ENCODE peak calls at places on chromosomes 1 and 21, in eight cellular contexts. F, B, U, N, Q, R, I and A are unnamed samples.

GRCh38 chr1:44650159-44650831 is 24.0 kb downstream of the TMEM53 start:
- DNase-seq in F (no peak), B (no peak), U (no peak), N (no peak), Q (peak; percentile 65), R (peak; percentile 68), I (no peak), A (no peak)

GRCh38 chr1:157110003-157110402 is 10.4 kb upstream of the ETV3L start:
- DNase-seq in F (no peak), B (no peak), U (no peak), N (no peak), Q (no peak), R (no peak), I (no peak), A (no peak)

GRCh38 chr1:248792342-248792741 is 33.4 kb downstream of the SH3BP5L start:
- DNase-seq in F (no peak), B (no peak), U (no peak), N (no peak), Q (no peak), R (no peak), I (no peak), A (no peak)

GRCh38 chr1:59516881-59517280 is 220.0 kb downstream of the FGGY start:
- DNase-seq in F (no peak), B (no peak), U (no peak), N (no peak), Q (no peak), R (no peak), I (no peak), A (no peak)

GRCh38 chr1:81231729-81232038 is 569.0 kb upstream of the ADGRL2 start:
- DNase-seq in F (no peak), B (no peak), U (no peak), N (no peak), Q (no peak), R (no peak), I (no peak), A (no peak)

GRCh38 chr1:152398812-152399698 is 15.0 kb downstream of the CRNN start:
- DNase-seq in F (no peak), B (peak; percentile 54), U (no peak), N (no peak), Q (no peak), R (no peak), I (no peak), A (no peak)

GRCh38 chr1:3599816-3600215 is 11.5 kb downstream of the MEGF6 start:
- DNase-seq in F (no peak), B (no peak), U (no peak), N (no peak), Q (no peak), R (no peak), I (no peak), A (no peak)

GRCh38 chr1:2949966-2950925 is 71.0 kb upstream of the ACTRT2 start:
- DNase-seq in F (no peak), B (no peak), U (no peak), N (peak; percentile 34), Q (no peak), R (no peak), I (no peak), A (no peak)

GRCh38 chr1:223189903-223190724 is 47.1 kb upstream of the TLR5 start:
- DNase-seq in F (peak; percentile 49), B (peak; percentile 98), U (no peak), N (no peak), Q (no peak), R (peak; percentile 22), I (peak; percentile 53), A (no peak)

GRCh38 chr1:43867946-43868740 is 65.5 kb upstream of the ARTN start:
- DNase-seq in F (no peak), B (peak; percentile 60), U (no peak), N (no peak), Q (no peak), R (no peak), I (no peak), A (no peak)

GRCh38 chr21:14767192-14767852 is 221.2 kb upstream of the SAMSN1 start:
- DNase-seq in F (no peak), B (no peak), U (no peak), N (no peak), Q (no peak), R (no peak), I (no peak), A (no peak)

GRCh38 chr1:224541901-224542610 is 74.1 kb upstream of the CNIH3 start:
- DNase-seq in F (no peak), B (peak; percentile 68), U (no peak), N (no peak), Q (no peak), R (no peak), I (no peak), A (no peak)

GRCh38 chr1:84870591-84870990 is 22.4 kb downstream of the LPAR3 start:
- DNase-seq in F (no peak), B (no peak), U (no peak), N (no peak), Q (no peak), R (no peak), I (no peak), A (no peak)

GRCh38 chr1:217274927-217275616 is 355.8 kb downstream of the GPATCH2 start:
- DNase-seq in F (no peak), B (peak; percentile 97), U (no peak), N (no peak), Q (no peak), R (no peak), I (no peak), A (no peak)

GRCh38 chr1:32538887-32539583 is at the start of gene ZBTB8A:
- DNase-seq in F (no peak), B (peak; percentile 63), U (peak; percentile 21), N (no peak), Q (peak; percentile 48), R (peak; percentile 80), I (no peak), A (peak; percentile 55)

GRCh38 chr1:212452323-212453155 is 19.8 kb downstream of the NENF start:
- DNase-seq in F (no peak), B (no peak), U (peak; percentile 69), N (no peak), Q (no peak), R (no peak), I (no peak), A (no peak)

GRCh38 chr1:216458807-216459206 is 35.6 kb upstream of the USH2A start:
- DNase-seq in F (no peak), B (peak; percentile 70), U (no peak), N (no peak), Q (no peak), R (no peak), I (no peak), A (no peak)

GRCh38 chr1:94925561-94926364 is 1.1 kb downstream of the CNN3 start:
- DNase-seq in F (no peak), B (peak; percentile 95), U (peak; percentile 40), N (peak; percentile 61), Q (peak; percentile 84), R (peak; percentile 97), I (no peak), A (peak; percentile 73)

GRCh38 chr1:204340137-204340536 is 19.6 kb downstream of the PLEKHA6 start:
- DNase-seq in F (no peak), B (no peak), U (no peak), N (no peak), Q (no peak), R (no peak), I (no peak), A (no peak)

GRCh38 chr1:4743978-4744750 is 89.8 kb downstream of the AJAP1 start:
- DNase-seq in F (no peak), B (no peak), U (no peak), N (no peak), Q (no peak), R (no peak), I (no peak), A (no peak)

GRCh38 chr1:62194651-62195282 is at the start of gene L1TD1:
- DNase-seq in F (no peak), B (no peak), U (no peak), N (peak; percentile 70), Q (peak; percentile 37), R (peak; percentile 97), I (no peak), A (no peak)

GRCh38 chr1:34792868-34793727 is at the start of gene GJA4:
- DNase-seq in F (no peak), B (no peak), U (no peak), N (no peak), Q (peak; percentile 30), R (peak; percentile 72), I (no peak), A (no peak)